ENCODE peak calls at places on chromosomes 7 and 10, in five cellular contexts. One of them, this sample, is unnamed.
A peak's percentile ranks its signal among the peaks of the same experiment; 100 is the strongest.

GRCh38 chr10:110175406-110175805 is 32.0 kb upstream of the MXI1 start:
- DNase-seq in GM12878: no peak
- DNase-seq in left cardiac atrium: no peak
- DNase-seq in GM06990: no peak
- DNase-seq in T-cell: no peak
- DNase-seq in this sample: no peak

GRCh38 chr7:94288091-94288490 is 106.6 kb upstream of the COL1A2 start:
- DNase-seq in GM12878: no peak
- DNase-seq in left cardiac atrium: no peak
- DNase-seq in GM06990: no peak
- DNase-seq in T-cell: no peak
- DNase-seq in this sample: no peak

GRCh38 chr10:97200616-97201015 is 14.9 kb upstream of the SLIT1 start:
- DNase-seq in GM12878: peak; percentile 65
- DNase-seq in left cardiac atrium: no peak
- DNase-seq in GM06990: no peak
- DNase-seq in T-cell: no peak
- DNase-seq in this sample: no peak

GRCh38 chr10:92946491-92946890 is 98.2 kb downstream of the EXOC6 start:
- DNase-seq in GM12878: no peak
- DNase-seq in left cardiac atrium: no peak
- DNase-seq in GM06990: no peak
- DNase-seq in T-cell: no peak
- DNase-seq in this sample: no peak

GRCh38 chr10:44946201-44946600 is 13.4 kb upstream of the RASSF4 start:
- DNase-seq in GM12878: no peak
- DNase-seq in left cardiac atrium: no peak
- DNase-seq in GM06990: no peak
- DNase-seq in T-cell: no peak
- DNase-seq in this sample: peak; percentile 35

GRCh38 chr10:129718548-129719414 is 245.3 kb downstream of the EBF3 start:
- DNase-seq in GM12878: no peak
- DNase-seq in left cardiac atrium: no peak
- DNase-seq in GM06990: no peak
- DNase-seq in T-cell: no peak
- DNase-seq in this sample: no peak

GRCh38 chr7:22732556-22733126 is 5.6 kb downstream of the IL6 start:
- DNase-seq in GM12878: no peak
- DNase-seq in left cardiac atrium: no peak
- DNase-seq in GM06990: no peak
- DNase-seq in T-cell: no peak
- DNase-seq in this sample: no peak

GRCh38 chr7:44759246-44759645 is 10.6 kb downstream of the ZMIZ2 start:
- DNase-seq in GM12878: no peak
- DNase-seq in left cardiac atrium: no peak
- DNase-seq in GM06990: no peak
- DNase-seq in T-cell: no peak
- DNase-seq in this sample: no peak

GRCh38 chr7:86949052-86949778 is 110.2 kb downstream of the ELAPOR2 start:
- DNase-seq in GM12878: peak; percentile 31
- DNase-seq in left cardiac atrium: no peak
- DNase-seq in GM06990: peak; percentile 73
- DNase-seq in T-cell: no peak
- DNase-seq in this sample: peak; percentile 53

GRCh38 chr7:136105191-136105590 is 128.0 kb upstream of the MTPN start:
- DNase-seq in GM12878: no peak
- DNase-seq in left cardiac atrium: no peak
- DNase-seq in GM06990: no peak
- DNase-seq in T-cell: no peak
- DNase-seq in this sample: no peak

GRCh38 chr10:117499248-117500105 is 43.1 kb upstream of the EMX2 start:
- DNase-seq in GM12878: no peak
- DNase-seq in left cardiac atrium: no peak
- DNase-seq in GM06990: no peak
- DNase-seq in T-cell: no peak
- DNase-seq in this sample: no peak

GRCh38 chr10:96017227-96017687 is 26.1 kb upstream of the CCNJ start:
- DNase-seq in GM12878: peak; percentile 32
- DNase-seq in left cardiac atrium: no peak
- DNase-seq in GM06990: peak; percentile 9
- DNase-seq in T-cell: peak; percentile 21
- DNase-seq in this sample: peak; percentile 38

GRCh38 chr7:40288827-40289226 is 154.0 kb downstream of the SUGCT start:
- DNase-seq in GM12878: no peak
- DNase-seq in left cardiac atrium: no peak
- DNase-seq in GM06990: no peak
- DNase-seq in T-cell: no peak
- DNase-seq in this sample: no peak

GRCh38 chr10:14173391-14173705 is 157.4 kb downstream of the FRMD4A start:
- DNase-seq in GM12878: no peak
- DNase-seq in left cardiac atrium: no peak
- DNase-seq in GM06990: no peak
- DNase-seq in T-cell: peak; percentile 18
- DNase-seq in this sample: no peak

GRCh38 chr7:22193361-22194016 is 163.5 kb downstream of the RAPGEF5 start:
- DNase-seq in GM12878: no peak
- DNase-seq in left cardiac atrium: peak; percentile 42
- DNase-seq in GM06990: no peak
- DNase-seq in T-cell: no peak
- DNase-seq in this sample: no peak

GRCh38 chr10:62092301-62092990 is 176.2 kb downstream of the RTKN2 start:
- DNase-seq in GM12878: no peak
- DNase-seq in left cardiac atrium: no peak
- DNase-seq in GM06990: no peak
- DNase-seq in T-cell: no peak
- DNase-seq in this sample: no peak

GRCh38 chr10:113177163-113177935 is 227.3 kb downstream of the TCF7L2 start:
- DNase-seq in GM12878: no peak
- DNase-seq in left cardiac atrium: no peak
- DNase-seq in GM06990: no peak
- DNase-seq in T-cell: no peak
- DNase-seq in this sample: no peak

GRCh38 chr7:17185690-17186070 is 112.8 kb upstream of the AHR start:
- DNase-seq in GM12878: peak; percentile 59
- DNase-seq in left cardiac atrium: no peak
- DNase-seq in GM06990: no peak
- DNase-seq in T-cell: no peak
- DNase-seq in this sample: peak; percentile 40

GRCh38 chr7:108839091-108839490 is 269.4 kb downstream of the DNAJB9 start:
- DNase-seq in GM12878: no peak
- DNase-seq in left cardiac atrium: no peak
- DNase-seq in GM06990: no peak
- DNase-seq in T-cell: no peak
- DNase-seq in this sample: no peak

GRCh38 chr10:128051548-128051947 is 74.7 kb downstream of the MKI67 start:
- DNase-seq in GM12878: no peak
- DNase-seq in left cardiac atrium: no peak
- DNase-seq in GM06990: no peak
- DNase-seq in T-cell: no peak
- DNase-seq in this sample: no peak

GRCh38 chr7:55128693-55129394 is 110.0 kb downstream of the EGFR start:
- DNase-seq in GM12878: no peak
- DNase-seq in left cardiac atrium: no peak
- DNase-seq in GM06990: no peak
- DNase-seq in T-cell: no peak
- DNase-seq in this sample: no peak

GRCh38 chr7:1969459-1970284 is 263.1 kb downstream of the MAD1L1 start:
- DNase-seq in GM12878: no peak
- DNase-seq in left cardiac atrium: no peak
- DNase-seq in GM06990: no peak
- DNase-seq in T-cell: no peak
- DNase-seq in this sample: no peak

GRCh38 chr7:39592586-39592985 is 26.4 kb downstream of the YAE1 start:
- DNase-seq in GM12878: no peak
- DNase-seq in left cardiac atrium: no peak
- DNase-seq in GM06990: no peak
- DNase-seq in T-cell: no peak
- DNase-seq in this sample: no peak

GRCh38 chr10:121696854-121697253 is 98.6 kb upstream of the FGFR2 start:
- DNase-seq in GM12878: no peak
- DNase-seq in left cardiac atrium: no peak
- DNase-seq in GM06990: no peak
- DNase-seq in T-cell: no peak
- DNase-seq in this sample: no peak

GRCh38 chr7:84092207-84092606 is 102.4 kb downstream of the SEMA3A start:
- DNase-seq in GM12878: no peak
- DNase-seq in left cardiac atrium: no peak
- DNase-seq in GM06990: no peak
- DNase-seq in T-cell: peak; percentile 9
- DNase-seq in this sample: no peak

GRCh38 chr7:131899271-131900030 is 343.0 kb upstream of the PODXL start:
- DNase-seq in GM12878: no peak
- DNase-seq in left cardiac atrium: no peak
- DNase-seq in GM06990: no peak
- DNase-seq in T-cell: no peak
- DNase-seq in this sample: no peak

GRCh38 chr10:93597075-93597599 is 3.9 kb downstream of the RBP4 start:
- DNase-seq in GM12878: no peak
- DNase-seq in left cardiac atrium: no peak
- DNase-seq in GM06990: no peak
- DNase-seq in T-cell: no peak
- DNase-seq in this sample: no peak

GRCh38 chr7:1936006-1936310 is 265.9 kb downstream of the ELFN1 start:
- DNase-seq in GM12878: no peak
- DNase-seq in left cardiac atrium: no peak
- DNase-seq in GM06990: no peak
- DNase-seq in T-cell: no peak
- DNase-seq in this sample: no peak